ENCODE peak calls at places on chromosomes 13 and 19, in five cellular contexts. K is cardiac muscle cell, H is AG10803, B is heart left ventricle, F is fibroblast of villous mesenchyme. Q is an unnamed sample.

GRCh38 chr13:49649244-49649962 is 21.1 kb downstream of the ARL11 start:
- DNase-seq in K (peak), H (peak), B (no peak), F (peak), Q (no peak)

GRCh38 chr19:41957838-41958366 is 1.2 kb downstream of the RABAC1 start:
- DNase-seq in K (peak), H (peak), B (peak), F (peak), Q (peak)

GRCh38 chr19:12996542-12997094 is 1.3 kb downstream of the NFIX start:
- DNase-seq in K (peak), H (peak), B (no peak), F (no peak), Q (no peak)

GRCh38 chr19:13784731-13785452 is 10.4 kb upstream of the ZSWIM4 start:
- DNase-seq in K (peak), H (peak), B (peak), F (peak), Q (no peak)

GRCh38 chr13:46165485-46166220 is 16.3 kb downstream of the LCP1 start:
- DNase-seq in K (no peak), H (no peak), B (no peak), F (peak), Q (no peak)

GRCh38 chr19:1770866-1771576 is 17.7 kb downstream of the ONECUT3 start:
- DNase-seq in K (no peak), H (no peak), B (no peak), F (no peak), Q (no peak)

GRCh38 chr13:86185636-86186035 is 386.4 kb upstream of the SLITRK6 start:
- DNase-seq in K (no peak), H (no peak), B (no peak), F (no peak), Q (no peak)

GRCh38 chr19:54525636-54526035 is 23.0 kb downstream of the LAIR2 start:
- DNase-seq in K (no peak), H (no peak), B (no peak), F (no peak), Q (no peak)

GRCh38 chr19:8221161-8221560 is 12.0 kb downstream of the CERS4 start:
- DNase-seq in K (no peak), H (no peak), B (no peak), F (no peak), Q (no peak)

GRCh38 chr13:76993473-76993872 is 1.6 kb downstream of the CLN5 start:
- DNase-seq in K (no peak), H (no peak), B (no peak), F (no peak), Q (no peak)

GRCh38 chr13:76992548-76993001 is 694 bp downstream of the CLN5 start:
- DNase-seq in K (peak), H (peak), B (no peak), F (peak), Q (no peak)

GRCh38 chr13:76993021-76993420 is 1.1 kb downstream of the CLN5 start:
- DNase-seq in K (peak), H (peak), B (no peak), F (peak), Q (no peak)

GRCh38 chr13:76991432-76991795 is 467 bp upstream of the CLN5 start:
- DNase-seq in K (no peak), H (no peak), B (peak), F (no peak), Q (no peak)

DNA sequence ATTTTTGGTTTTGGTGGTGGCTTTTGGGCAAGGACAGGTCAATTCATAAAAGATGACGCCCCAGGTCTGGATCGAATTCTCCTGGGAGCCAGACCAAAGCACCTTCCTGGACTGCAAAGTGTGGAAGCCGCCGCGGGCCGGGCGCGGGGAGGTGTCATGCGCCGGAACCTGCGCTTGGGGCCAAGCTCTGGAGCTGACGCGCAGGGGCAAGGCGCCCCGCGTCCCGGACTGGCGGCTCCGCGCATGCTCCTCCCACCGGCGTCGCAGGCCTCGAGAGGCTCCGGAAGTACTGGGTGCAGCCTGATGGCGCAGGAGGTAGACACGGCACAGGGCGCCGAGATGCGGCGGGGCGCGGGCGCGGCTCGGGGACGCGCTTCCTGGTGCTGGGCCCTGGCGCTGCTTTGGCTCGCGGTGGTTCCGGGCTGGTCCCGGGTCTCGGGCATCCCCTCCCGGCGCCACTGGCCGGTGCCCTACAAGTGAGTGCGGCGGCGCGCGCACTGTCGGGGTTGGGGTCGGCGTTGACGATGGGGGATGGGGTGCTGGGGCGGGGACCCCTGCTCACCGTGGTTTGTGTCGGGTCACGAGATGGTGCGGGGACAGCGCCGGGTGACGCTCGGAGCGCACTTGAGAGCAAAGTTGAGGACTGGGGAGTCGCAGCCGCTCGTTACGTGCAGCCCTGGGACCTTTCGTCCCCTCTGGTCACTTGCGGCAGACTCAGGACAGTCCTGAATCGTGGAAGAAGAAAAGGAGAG is at the start of gene CLN5:
- DNase-seq in K (peak), H (peak), B (peak), F (peak), Q (peak)
- TF ChIP-seq CTCF in K (no peak), H (no peak), B (no peak), F (no peak), Q (no peak)

DNA sequence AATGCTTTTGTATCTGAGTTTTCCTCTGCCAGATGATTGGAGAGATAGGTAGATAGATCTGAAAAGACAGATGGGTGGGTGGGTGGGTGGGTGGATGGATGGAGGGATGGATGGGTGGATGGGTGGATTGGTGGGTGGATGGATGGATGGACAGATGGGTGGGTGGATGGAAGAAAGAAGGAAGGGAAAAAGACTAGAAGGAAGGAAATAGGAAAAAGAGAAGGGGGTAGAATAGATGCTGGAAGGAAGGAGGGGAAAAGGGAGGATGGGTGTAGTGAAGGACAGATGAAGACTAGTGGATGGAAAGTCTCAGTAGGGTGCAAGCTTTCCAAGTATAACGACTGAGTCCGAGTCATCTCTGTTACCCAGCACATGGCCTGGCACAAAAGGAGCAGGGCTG is 19.0 kb upstream of the FBL start:
- DNase-seq in K (no peak), H (no peak), B (no peak), F (no peak), Q (no peak)
- TF ChIP-seq CTCF in K (no peak), H (no peak), B (no peak), F (no peak), Q (no peak)

DNA sequence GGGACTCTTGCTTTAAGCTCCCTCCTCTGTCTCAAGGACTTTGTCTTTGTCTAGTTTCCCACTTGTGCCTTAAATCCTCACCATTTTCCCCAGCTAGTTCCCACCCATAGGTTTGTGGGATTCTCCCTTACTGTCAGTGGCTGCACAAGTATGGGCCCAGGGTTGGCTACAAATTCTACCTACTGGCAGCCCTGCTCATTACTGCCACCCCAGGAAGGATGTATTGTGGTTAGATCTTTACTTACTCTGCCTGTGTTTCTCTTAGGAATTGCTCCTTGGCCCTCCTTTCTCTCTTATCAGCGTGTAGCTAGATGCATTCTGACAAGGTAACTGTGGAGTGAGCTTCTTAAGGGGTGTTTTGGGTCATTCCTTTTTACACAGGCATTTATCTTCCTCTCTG is 413.5 kb upstream of the PCDH9 start:
- DNase-seq in K (no peak), H (no peak), B (no peak), F (no peak), Q (no peak)
- TF ChIP-seq CTCF in K (no peak), H (no peak), B (no peak), F (no peak), Q (no peak)

GRCh38 chr13:78589206-78589605 is 14.1 kb downstream of the POU4F1 start:
- DNase-seq in K (peak), H (no peak), B (no peak), F (peak), Q (no peak)

GRCh38 chr13:78587395-78587794 is 16.0 kb downstream of the POU4F1 start:
- DNase-seq in K (no peak), H (no peak), B (no peak), F (no peak), Q (no peak)

DNA sequence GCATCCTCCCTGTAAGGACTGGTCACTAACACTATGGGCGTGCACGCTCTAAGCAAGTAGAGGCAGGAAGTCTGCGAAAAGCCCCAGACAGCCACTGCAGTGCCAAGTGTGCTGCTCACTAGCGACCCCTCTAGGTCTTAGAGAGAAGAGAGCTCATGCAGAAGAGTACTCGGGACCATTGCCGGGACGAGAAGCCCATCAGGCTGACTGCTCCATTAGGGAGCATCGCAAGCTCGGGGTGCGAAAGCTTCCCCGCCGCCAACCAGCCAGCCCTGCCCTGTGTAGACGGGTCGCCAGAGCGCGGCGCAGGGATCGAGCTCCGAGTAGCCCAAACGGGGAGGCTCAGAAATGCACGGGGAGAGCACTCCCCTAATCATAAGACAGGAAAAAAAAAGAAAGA is 16.6 kb downstream of the POU4F1 start:
- DNase-seq in K (no peak), H (no peak), B (no peak), F (no peak), Q (no peak)
- TF ChIP-seq CTCF in K (peak), H (peak), B (no peak), F (peak), Q (no peak)

GRCh38 chr19:33686246-33686645 is 64.5 kb downstream of the CHST8 start:
- DNase-seq in K (no peak), H (no peak), B (no peak), F (no peak), Q (no peak)
- TF ChIP-seq CTCF in K (no peak), H (no peak), B (no peak), F (no peak), Q (no peak)

Q was measured in AG09319.